ENCODE peak calls at places on chromosomes 2 and 18, in eight cellular contexts. C, A, M, J, N, B, Q and W are unnamed samples.
A peak's percentile ranks its signal among the peaks of the same experiment; 100 is the strongest.

GRCh38 chr18:58097127-58097906 is 53.3 kb downstream of the NEDD4L start:
- DNase-seq in C (no peak), A (no peak), M (no peak), J (peak; percentile 59), N (no peak), B (no peak), Q (no peak), W (no peak)

GRCh38 chr18:40222736-40223135 is 1732.3 kb upstream of the PIK3C3 start:
- DNase-seq in C (no peak), A (no peak), M (no peak), J (peak; percentile 39), N (no peak), B (no peak), Q (no peak), W (no peak)

GRCh38 chr2:43013821-43014345 is 212.5 kb downstream of the ZFP36L2 start:
- DNase-seq in C (no peak), A (no peak), M (no peak), J (no peak), N (no peak), B (no peak), Q (no peak), W (no peak)

GRCh38 chr2:20599001-20599600 is 51.8 kb downstream of the HS1BP3 start:
- DNase-seq in C (no peak), A (no peak), M (no peak), J (no peak), N (no peak), B (no peak), Q (no peak), W (no peak)

GRCh38 chr2:20106746-20107145 is 55.3 kb upstream of the LAPTM4A start:
- DNase-seq in C (peak; percentile 83), A (no peak), M (peak; percentile 89), J (peak; percentile 17), N (peak; percentile 73), B (no peak), Q (peak; percentile 71), W (no peak)

GRCh38 chr2:190947139-190947538 is 66.5 kb downstream of the GLS start:
- DNase-seq in C (peak; percentile 19), A (no peak), M (no peak), J (peak; percentile 77), N (peak; percentile 21), B (no peak), Q (peak; percentile 19), W (no peak)

GRCh38 chr2:162086904-162087303 is 12.9 kb upstream of the DPP4 start:
- DNase-seq in C (no peak), A (no peak), M (no peak), J (peak; percentile 78), N (no peak), B (no peak), Q (peak; percentile 79), W (no peak)

GRCh38 chr2:173669271-173669853 is 295.8 kb downstream of the SP3 start:
- DNase-seq in C (no peak), A (no peak), M (no peak), J (peak; percentile 62), N (no peak), B (no peak), Q (peak; percentile 60), W (no peak)

GRCh38 chr2:38187416-38188127 is 111.6 kb upstream of the CYP1B1 start:
- DNase-seq in C (no peak), A (no peak), M (no peak), J (peak; percentile 91), N (peak; percentile 75), B (peak; percentile 87), Q (peak; percentile 23), W (no peak)

GRCh38 chr2:148674063-148675020 is 29.8 kb downstream of the EPC2 start:
- DNase-seq in C (peak; percentile 11), A (peak; percentile 57), M (peak; percentile 54), J (peak; percentile 37), N (peak; percentile 18), B (no peak), Q (peak; percentile 58), W (peak; percentile 46)

GRCh38 chr18:44696892-44697291 is 16.2 kb downstream of the SETBP1 start:
- DNase-seq in C (no peak), A (no peak), M (peak; percentile 29), J (peak; percentile 59), N (peak; percentile 40), B (peak; percentile 85), Q (no peak), W (no peak)

GRCh38 chr18:8705941-8706544 is 687 bp downstream of the MTCL1 start:
- DNase-seq in C (peak; percentile 31), A (peak; percentile 29), M (no peak), J (no peak), N (peak; percentile 53), B (peak; percentile 93), Q (peak; percentile 10), W (peak; percentile 61)

GRCh38 chr2:109676346-109676897 is 62.3 kb downstream of the SOWAHC start:
- DNase-seq in C (no peak), A (no peak), M (no peak), J (no peak), N (no peak), B (no peak), Q (no peak), W (no peak)

GRCh38 chr2:191678437-191679110 is 638 bp downstream of the NABP1 start:
- DNase-seq in C (peak; percentile 57), A (peak; percentile 67), M (peak; percentile 50), J (no peak), N (peak; percentile 80), B (peak; percentile 55), Q (peak; percentile 81), W (peak; percentile 71)

GRCh38 chr18:74951165-74951760 is 257.7 kb downstream of the PTGR3 start:
- DNase-seq in C (peak; percentile 35), A (peak; percentile 49), M (no peak), J (peak; percentile 94), N (peak; percentile 39), B (peak; percentile 89), Q (peak; percentile 91), W (no peak)

GRCh38 chr2:72919414-72920316 is 2.3 kb downstream of the EMX1 start:
- DNase-seq in C (no peak), A (no peak), M (peak; percentile 62), J (no peak), N (no peak), B (peak; percentile 75), Q (no peak), W (no peak)

GRCh38 chr2:236764716-236765115 is 195.1 kb downstream of the ACKR3 start:
- DNase-seq in C (no peak), A (no peak), M (no peak), J (no peak), N (no peak), B (no peak), Q (no peak), W (no peak)

GRCh38 chr2:101446869-101447268 is 28.0 kb downstream of the RFX8 start:
- DNase-seq in C (no peak), A (no peak), M (no peak), J (peak; percentile 97), N (no peak), B (peak; percentile 89), Q (peak; percentile 95), W (no peak)

GRCh38 chr2:96876036-96876810 is 6.3 kb upstream of the SEMA4C start:
- DNase-seq in C (peak; percentile 42), A (no peak), M (peak; percentile 53), J (peak; percentile 47), N (no peak), B (peak; percentile 100), Q (peak; percentile 68), W (no peak)

GRCh38 chr2:235055891-235056516 is 104.2 kb downstream of the SH3BP4 start:
- DNase-seq in C (peak; percentile 42), A (no peak), M (peak; percentile 59), J (no peak), N (peak; percentile 61), B (peak; percentile 77), Q (peak; percentile 62), W (peak; percentile 45)

GRCh38 chr2:86047575-86048382 is 57.9 kb downstream of the POLR1A start:
- DNase-seq in C (no peak), A (no peak), M (peak; percentile 5), J (no peak), N (no peak), B (no peak), Q (no peak), W (no peak)

GRCh38 chr2:128293870-128294455 is 24.7 kb downstream of the HS6ST1 start:
- DNase-seq in C (no peak), A (no peak), M (no peak), J (no peak), N (no peak), B (no peak), Q (no peak), W (no peak)
- H2AFZ ChIP-seq in C (no peak overlapping the region), A (no peak overlapping the region), M (no peak overlapping the region), J (no peak overlapping the region), N (no peak overlapping the region), B (no peak overlapping the region), Q (no peak overlapping the region), W (no peak overlapping the region)

GRCh38 chr2:204665244-204665643 is 120.0 kb downstream of the PARD3B start:
- DNase-seq in C (peak; percentile 49), A (no peak), M (no peak), J (peak; percentile 90), N (no peak), B (no peak), Q (peak; percentile 67), W (no peak)

GRCh38 chr2:204665771-204666170 is 120.5 kb downstream of the PARD3B start:
- DNase-seq in C (no peak), A (no peak), M (no peak), J (peak; percentile 32), N (no peak), B (no peak), Q (no peak), W (no peak)

GRCh38 chr2:204670124-204670523 is 124.8 kb downstream of the PARD3B start:
- DNase-seq in C (no peak), A (no peak), M (no peak), J (no peak), N (peak; percentile 22), B (no peak), Q (no peak), W (no peak)

GRCh38 chr2:204669386-204669785 is 124.1 kb downstream of the PARD3B start:
- DNase-seq in C (no peak), A (no peak), M (no peak), J (peak; percentile 16), N (no peak), B (no peak), Q (peak; percentile 16), W (no peak)

DNA sequence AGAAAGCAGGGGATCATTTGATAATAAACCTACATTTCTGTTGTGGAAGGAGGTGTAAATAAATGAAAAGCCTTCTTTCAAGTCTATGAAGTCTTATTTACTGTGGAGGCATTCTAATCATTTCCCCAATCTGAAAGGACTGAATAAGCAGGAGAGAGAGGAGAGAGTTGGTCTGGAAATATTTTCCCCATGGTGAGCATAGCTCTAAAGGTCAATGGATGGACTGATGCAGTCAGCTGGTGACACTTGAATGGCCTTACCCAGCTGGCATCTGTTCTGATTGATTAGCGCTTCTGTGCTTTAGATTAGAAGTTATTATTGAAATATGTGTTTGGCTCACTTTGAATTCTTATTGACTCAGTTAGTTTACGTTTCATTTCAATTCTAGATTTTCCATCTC is 122.7 kb downstream of the PARD3B start:
- DNase-seq in C (no peak), A (no peak), M (no peak), J (no peak), N (no peak), B (no peak), Q (no peak), W (no peak)
- H3K4me1 ChIP-seq in C (peaks cover 26% of the 10 kb centered on the region), A (no peaks in the 10 kb centered on the region), M (peaks cover 7% of the 10 kb centered on the region), J (peaks cover 14% of the 10 kb centered on the region), N (peaks cover 38% of the 10 kb centered on the region), B (peaks cover 19% of the 10 kb centered on the region), Q (peaks cover 33% of the 10 kb centered on the region), W (no peaks in the 10 kb centered on the region)

GRCh38 chr18:22559414-22560282 is 141.9 kb upstream of the CTAGE1 start:
- DNase-seq in C (peak; percentile 56), A (peak; percentile 22), M (peak; percentile 48), J (peak; percentile 79), N (peak; percentile 87), B (peak; percentile 91), Q (peak; percentile 63), W (no peak)
- TF ChIP-seq CTCF in C (no peak), A (no peak), M (no peak), J (peak; percentile 30), N (peak; percentile 33), B (peak; percentile 7), Q (no peak), W (no peak)

GRCh38 chr18:13566941-13567762 is 159.2 kb downstream of the FAM210A start:
- DNase-seq in C (no peak), A (peak; percentile 76), M (no peak), J (no peak), N (no peak), B (no peak), Q (no peak), W (peak; percentile 76)
- H2AFZ ChIP-seq in C (no peak overlapping the region), A (no peak overlapping the region), M (no peak overlapping the region), J (no peak overlapping the region), N (no peak overlapping the region), B (no peak overlapping the region), Q (no peak overlapping the region), W (peak overlapping the region; percentile 57)